ENCODE peak calls at places on chromosome 7, in four cellular contexts. One of them, this sample, is unnamed.

GRCh38 chr7:124667312-124667711 is 98.3 kb downstream of the GPR37 start:
- DNase-seq in K562: no peak
- DNase-seq in IMR-90: peak
- DNase-seq in HepG2: no peak
- DNase-seq in this sample: no peak

GRCh38 chr7:77482015-77482414 is 55.1 kb upstream of the PTPN12 start:
- DNase-seq in K562: no peak
- DNase-seq in IMR-90: no peak
- DNase-seq in HepG2: peak
- DNase-seq in this sample: peak

GRCh38 chr7:155652156-155653124 is 8.0 kb downstream of the RBM33 start:
- DNase-seq in K562: no peak
- DNase-seq in IMR-90: peak
- DNase-seq in HepG2: no peak
- DNase-seq in this sample: no peak

GRCh38 chr7:4151926-4152549 is 530.1 kb upstream of the FOXK1 start:
- DNase-seq in K562: no peak
- DNase-seq in IMR-90: no peak
- DNase-seq in HepG2: no peak
- DNase-seq in this sample: no peak

GRCh38 chr7:131370523-131370968 is 42.9 kb downstream of the MKLN1 start:
- DNase-seq in K562: peak
- DNase-seq in IMR-90: peak
- DNase-seq in HepG2: no peak
- DNase-seq in this sample: no peak

GRCh38 chr7:25988640-25989039 is 163.4 kb upstream of the NFE2L3 start:
- DNase-seq in K562: no peak
- DNase-seq in IMR-90: no peak
- DNase-seq in HepG2: no peak
- DNase-seq in this sample: no peak

GRCh38 chr7:44073664-44074348 is 8.4 kb upstream of the PGAM2 start:
- DNase-seq in K562: no peak
- DNase-seq in IMR-90: peak
- DNase-seq in HepG2: no peak
- DNase-seq in this sample: no peak

GRCh38 chr7:141421306-141421705 is 129.9 kb upstream of the AGK start:
- DNase-seq in K562: no peak
- DNase-seq in IMR-90: no peak
- DNase-seq in HepG2: no peak
- DNase-seq in this sample: no peak

GRCh38 chr7:37765872-37766525 is 82.4 kb upstream of the NME8 start:
- DNase-seq in K562: no peak
- DNase-seq in IMR-90: no peak
- DNase-seq in HepG2: no peak
- DNase-seq in this sample: no peak

GRCh38 chr7:51227861-51228260 is 88.7 kb downstream of the COBL start:
- DNase-seq in K562: no peak
- DNase-seq in IMR-90: no peak
- DNase-seq in HepG2: no peak
- DNase-seq in this sample: no peak

GRCh38 chr7:8204674-8205377 is 57.1 kb downstream of the ICA1 start:
- DNase-seq in K562: no peak
- DNase-seq in IMR-90: no peak
- DNase-seq in HepG2: no peak
- DNase-seq in this sample: no peak

GRCh38 chr7:154503962-154504550 is 451.9 kb downstream of the DPP6 start:
- DNase-seq in K562: peak
- DNase-seq in IMR-90: peak
- DNase-seq in HepG2: peak
- DNase-seq in this sample: peak

GRCh38 chr7:28005075-28005847 is 175.3 kb downstream of the JAZF1 start:
- DNase-seq in K562: no peak
- DNase-seq in IMR-90: no peak
- DNase-seq in HepG2: no peak
- DNase-seq in this sample: no peak

GRCh38 chr7:55246181-55246580 is 119.0 kb upstream of the LANCL2 start:
- DNase-seq in K562: no peak
- DNase-seq in IMR-90: peak
- DNase-seq in HepG2: no peak
- DNase-seq in this sample: no peak

GRCh38 chr7:105951597-105951996 is 11.5 kb upstream of the CDHR3 start:
- DNase-seq in K562: no peak
- DNase-seq in IMR-90: no peak
- DNase-seq in HepG2: no peak
- DNase-seq in this sample: no peak

GRCh38 chr7:129780257-129781127 is 169.0 kb downstream of the NRF1 start:
- DNase-seq in K562: peak
- DNase-seq in IMR-90: no peak
- DNase-seq in HepG2: peak
- DNase-seq in this sample: peak

GRCh38 chr7:40887099-40887498 is 752.3 kb downstream of the SUGCT start:
- DNase-seq in K562: no peak
- DNase-seq in IMR-90: peak
- DNase-seq in HepG2: no peak
- DNase-seq in this sample: no peak

GRCh38 chr7:74482629-74483401 is 29.1 kb downstream of the GTF2IRD1 start:
- DNase-seq in K562: no peak
- DNase-seq in IMR-90: peak
- DNase-seq in HepG2: peak
- DNase-seq in this sample: peak

GRCh38 chr7:32631021-32631420 is 135.7 kb downstream of the AVL9 start:
- DNase-seq in K562: no peak
- DNase-seq in IMR-90: no peak
- DNase-seq in HepG2: no peak
- DNase-seq in this sample: no peak

GRCh38 chr7:45259227-45259596 is 101.6 kb downstream of the RAMP3 start:
- DNase-seq in K562: no peak
- DNase-seq in IMR-90: no peak
- DNase-seq in HepG2: no peak
- DNase-seq in this sample: no peak

GRCh38 chr7:107463139-107464078 is 6.4 kb upstream of the GPR22 start:
- DNase-seq in K562: peak
- DNase-seq in IMR-90: peak
- DNase-seq in HepG2: peak
- DNase-seq in this sample: peak

GRCh38 chr7:98372993-98373392 is 27.9 kb downstream of the BAIAP2L1 start:
- DNase-seq in K562: no peak
- DNase-seq in IMR-90: peak
- DNase-seq in HepG2: no peak
- DNase-seq in this sample: no peak

GRCh38 chr7:122362473-122362872 is 57.9 kb upstream of the FEZF1 start:
- DNase-seq in K562: no peak
- DNase-seq in IMR-90: no peak
- DNase-seq in HepG2: no peak
- DNase-seq in this sample: no peak

GRCh38 chr7:18761046-18761445 is 265.5 kb downstream of the HDAC9 start:
- DNase-seq in K562: no peak
- DNase-seq in IMR-90: no peak
- DNase-seq in HepG2: no peak
- DNase-seq in this sample: no peak
- TF ChIP-seq MAZ in K562: no peak
- TF ChIP-seq MAZ in IMR-90: no peak
- TF ChIP-seq MAZ in HepG2: no peak
- TF ChIP-seq MAZ in this sample: no peak

DNA sequence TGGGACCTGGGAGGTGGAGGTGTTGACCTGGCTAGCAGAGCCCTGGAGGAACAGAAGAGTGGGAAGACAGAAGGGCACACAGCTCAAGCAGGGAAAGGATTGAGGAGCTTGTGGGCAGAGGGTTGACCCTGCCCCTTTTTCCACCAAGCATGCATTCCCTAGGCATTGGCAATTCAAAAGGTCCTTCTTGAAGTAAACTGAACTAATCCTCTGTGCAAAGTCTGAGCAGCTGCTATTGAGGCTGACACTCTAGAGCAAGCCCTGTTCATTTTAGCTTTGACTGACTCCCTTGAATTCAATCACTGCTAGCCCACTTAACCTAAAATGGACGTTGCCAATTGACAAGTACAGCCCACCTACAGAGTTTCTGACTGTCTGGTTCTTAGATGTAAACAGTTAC is 116.5 kb upstream of the TNS3 start:
- DNase-seq in K562: no peak
- DNase-seq in IMR-90: peak
- DNase-seq in HepG2: no peak
- DNase-seq in this sample: no peak
- TF ChIP-seq MAFK in K562: no peak
- TF ChIP-seq MAFK in IMR-90: no peak
- TF ChIP-seq MAFK in HepG2: no peak
- TF ChIP-seq MAFK in this sample: no peak

GRCh38 chr7:23022258-23022745 is 8.4 kb upstream of the HYCC1 start:
- DNase-seq in K562: peak
- DNase-seq in IMR-90: peak
- DNase-seq in HepG2: no peak
- DNase-seq in this sample: no peak
- TF ChIP-seq MAZ in K562: no peak
- TF ChIP-seq MAZ in IMR-90: no peak
- TF ChIP-seq MAZ in HepG2: no peak
- TF ChIP-seq MAZ in this sample: no peak

DNA sequence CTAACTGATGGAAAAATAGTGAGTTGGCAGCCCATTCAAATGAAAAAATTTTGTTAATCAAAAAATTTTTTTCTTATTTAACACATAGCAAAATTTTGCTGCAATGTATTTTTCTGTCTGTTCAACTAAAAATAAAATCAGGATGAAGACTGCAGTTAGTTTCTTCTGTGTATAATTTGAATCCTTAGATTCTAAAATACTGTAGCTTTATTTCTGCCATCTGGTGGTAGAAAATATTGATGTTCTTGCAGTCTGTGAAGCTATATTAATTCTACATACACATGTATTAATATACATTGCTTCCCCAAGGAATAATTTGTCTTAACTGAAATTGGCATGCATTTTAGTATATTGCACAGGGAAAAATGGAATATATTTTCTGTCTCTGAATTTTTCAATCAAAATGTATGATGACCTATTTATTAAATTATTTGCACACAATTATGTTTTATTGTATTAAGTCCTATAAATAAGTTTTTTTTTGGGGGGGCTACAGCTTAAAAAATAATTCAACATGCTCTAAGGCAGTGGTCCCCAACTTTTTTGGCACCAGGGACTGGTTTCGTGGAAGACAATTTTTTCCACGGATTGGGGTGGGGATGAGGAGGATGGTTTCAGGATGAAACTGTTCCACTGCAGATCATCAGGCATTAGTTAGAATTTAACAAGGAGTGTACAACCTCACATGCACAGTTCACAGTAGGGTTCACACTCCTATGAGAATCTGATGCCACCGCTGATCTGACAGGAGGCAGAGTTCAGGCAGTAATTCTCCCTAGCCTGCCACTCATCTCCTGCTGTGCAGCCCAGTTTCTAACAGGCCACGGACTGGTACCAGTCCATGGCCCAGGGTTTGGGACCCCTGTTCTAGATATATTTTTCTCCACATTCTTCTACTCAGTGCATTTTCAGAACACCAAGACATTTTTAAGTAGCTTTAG is 119.4 kb downstream of the GNAT3 start:
- DNase-seq in K562: no peak
- DNase-seq in IMR-90: peak
- DNase-seq in HepG2: peak
- DNase-seq in this sample: peak
- TF ChIP-seq MAFK in K562: no peak
- TF ChIP-seq MAFK in IMR-90: no peak
- TF ChIP-seq MAFK in HepG2: no peak
- TF ChIP-seq MAFK in this sample: no peak

GRCh38 chr7:17422966-17423365 is 124.5 kb downstream of the AHR start:
- DNase-seq in K562: no peak
- DNase-seq in IMR-90: no peak
- DNase-seq in HepG2: no peak
- DNase-seq in this sample: no peak
- TF ChIP-seq MAZ in K562: no peak
- TF ChIP-seq MAZ in IMR-90: no peak
- TF ChIP-seq MAZ in HepG2: no peak
- TF ChIP-seq MAZ in this sample: no peak

GRCh38 chr7:135536160-135536559 is 21.6 kb upstream of the NUP205 start:
- DNase-seq in K562: no peak
- DNase-seq in IMR-90: peak
- DNase-seq in HepG2: peak
- DNase-seq in this sample: no peak
- TF ChIP-seq MAFK in K562: no peak
- TF ChIP-seq MAFK in IMR-90: no peak
- TF ChIP-seq MAFK in HepG2: no peak
- TF ChIP-seq MAFK in this sample: no peak

GRCh38 chr7:1060315-1061080 is 16.2 kb downstream of the GPR146 start:
- DNase-seq in K562: no peak
- DNase-seq in IMR-90: no peak
- DNase-seq in HepG2: no peak
- DNase-seq in this sample: no peak
- TF ChIP-seq MAZ in K562: no peak
- TF ChIP-seq MAZ in IMR-90: no peak
- TF ChIP-seq MAZ in HepG2: no peak
- TF ChIP-seq MAZ in this sample: no peak

DNA sequence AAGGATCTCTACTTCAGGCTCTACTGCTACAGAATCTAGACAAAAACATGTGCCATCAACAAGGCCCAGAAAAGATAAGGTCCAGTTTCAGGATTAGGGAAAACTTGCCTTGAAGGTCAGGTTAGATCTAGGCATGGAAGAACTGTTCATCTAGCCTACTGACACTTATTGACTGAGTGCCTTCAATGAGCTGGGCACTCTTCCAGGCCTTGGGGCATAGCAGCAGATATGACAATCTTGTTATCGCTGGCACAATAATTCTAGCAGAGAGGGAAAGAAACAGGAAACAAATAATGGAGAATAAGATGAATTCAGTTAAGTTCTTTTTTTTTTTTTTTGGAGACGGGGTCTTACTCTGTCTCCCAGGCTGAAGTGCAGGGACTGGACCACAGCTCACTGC is 71.6 kb downstream of the ADCYAP1R1 start:
- DNase-seq in K562: no peak
- DNase-seq in IMR-90: no peak
- DNase-seq in HepG2: no peak
- DNase-seq in this sample: no peak
- TF ChIP-seq MAFK in K562: no peak
- TF ChIP-seq MAFK in IMR-90: no peak
- TF ChIP-seq MAFK in HepG2: no peak
- TF ChIP-seq MAFK in this sample: no peak

This sample was measured in A549.